ENCODE peak calls at places on chromosomes 11 and 22, in five cellular contexts. K, O, E, T and M are unnamed samples.

GRCh38 chr11:71446942-71447688 is 1.1 kb downstream of the DHCR7 start:
- DNase-seq in O (peak), E (peak), K (no peak), T (no peak), M (peak)

GRCh38 chr11:77046060-77046501 is 11.9 kb downstream of the B3GNT6 start:
- DNase-seq in K (peak), O (peak), T (no peak), E (no peak), M (peak)

GRCh38 chr11:77993902-77994301 is 566 bp downstream of the INTS4 start:
- DNase-seq in O (no peak), K (no peak), E (no peak), T (no peak), M (no peak)

GRCh38 chr11:48075637-48076036 is 95.3 kb downstream of the PTPRJ start:
- DNase-seq in T (no peak), E (no peak), K (no peak), O (no peak), M (no peak)

GRCh38 chr11:27207025-27207650 is 155.9 kb downstream of the CCDC34 start:
- DNase-seq in E (no peak), K (no peak), T (no peak), O (no peak), M (no peak)

GRCh38 chr11:129637983-129638776 is 177.5 kb upstream of the TMEM45B start:
- DNase-seq in O (peak), E (no peak), K (no peak), T (no peak), M (peak)

GRCh38 chr11:10674991-10675440 is 18.5 kb downstream of the IRAG1 start:
- DNase-seq in E (no peak), T (peak), O (no peak), K (no peak), M (peak)

GRCh38 chr11:35404397-35404775 is 15.0 kb downstream of the SLC1A2 start:
- DNase-seq in O (peak), K (no peak), E (peak), T (peak), M (peak)

GRCh38 chr11:2462986-2463765 is 18.4 kb downstream of the KCNQ1 start:
- DNase-seq in E (no peak), O (no peak), T (no peak), K (no peak), M (no peak)

GRCh38 chr11:110450246-110450645 is 20.5 kb downstream of the FDX1 start:
- DNase-seq in K (no peak), E (no peak), O (no peak), T (no peak), M (no peak)

GRCh38 chr11:106031210-106031845 is 9.3 kb upstream of the MSANTD4 start:
- DNase-seq in E (no peak), T (no peak), K (no peak), O (peak), M (no peak)

GRCh38 chr22:19412478-19412877 is 19.1 kb downstream of the HIRA start:
- DNase-seq in T (peak), E (no peak), K (no peak), O (no peak), M (no peak)

GRCh38 chr11:2921742-2922493 is 7.3 kb downstream of the PHLDA2 start:
- DNase-seq in O (no peak), K (no peak), E (no peak), T (no peak), M (no peak)

GRCh38 chr11:114914231-114915005 is 236.1 kb downstream of the NXPE2 start:
- DNase-seq in T (no peak), K (no peak), O (no peak), E (no peak), M (no peak)

GRCh38 chr22:22728382-22728781 is 84.0 kb downstream of the GGTLC2 start:
- DNase-seq in O (peak), E (no peak), T (no peak), K (no peak), M (no peak)

GRCh38 chr11:18310800-18311340 is 11.1 kb downstream of the HPS5 start:
- DNase-seq in E (peak), O (peak), K (no peak), T (no peak), M (no peak)

GRCh38 chr11:64692764-64693331 is 30.1 kb downstream of the NRXN2 start:
- DNase-seq in T (no peak), K (no peak), O (no peak), E (no peak), M (no peak)

GRCh38 chr11:44634401-44635281 is 69.2 kb downstream of the CD82 start:
- DNase-seq in O (peak), E (peak), T (peak), K (no peak), M (peak)

GRCh38 chr22:42364641-42365336 is 67.4 kb downstream of the NFAM1 start:
- DNase-seq in K (no peak), E (no peak), T (no peak), O (no peak), M (peak)